ENCODE peak calls at places on chromosomes 1 and 21, in eight cellular contexts. N, B, J, K, S, D, C and P are unnamed samples. For H3K27me3, the result is how much of the 10 kb centered on the place peaks cover.

GRCh38 chr1:230066036-230066435 is 1.0 kb upstream of the GALNT2 start:
- DNase-seq in N (no peak), B (no peak), J (no peak), K (no peak), S (no peak), D (no peak), C (no peak), P (no peak)

GRCh38 chr1:248686815-248687214 is 15.8 kb downstream of the OR14I1 start:
- DNase-seq in N (no peak), B (no peak), J (no peak), K (no peak), S (no peak), D (no peak), C (no peak), P (peak)

GRCh38 chr1:25520446-25521061 is 22.9 kb upstream of the LDLRAP1 start:
- DNase-seq in N (peak), B (peak), J (peak), K (peak), S (peak), D (no peak), C (peak), P (peak)

GRCh38 chr1:155062702-155063411 is 683 bp upstream of the EFNA4 start:
- DNase-seq in N (peak), B (peak), J (peak), K (peak), S (peak), D (no peak), C (peak), P (peak)

GRCh38 chr1:7339953-7340352 is 431.1 kb upstream of the VAMP3 start:
- DNase-seq in N (no peak), B (peak), J (no peak), K (no peak), S (no peak), D (no peak), C (peak), P (no peak)

GRCh38 chr1:90944006-90944405 is 77.8 kb downstream of the ZNF644 start:
- DNase-seq in N (no peak), B (no peak), J (no peak), K (no peak), S (no peak), D (no peak), C (no peak), P (no peak)

GRCh38 chr21:45592208-45592619 is 50.0 kb upstream of the SLC19A1 start:
- DNase-seq in N (peak), B (no peak), J (no peak), K (no peak), S (no peak), D (peak), C (no peak), P (peak)

GRCh38 chr1:175155473-175155856 is 37.1 kb downstream of the KIAA0040 start:
- DNase-seq in N (no peak), B (no peak), J (no peak), K (no peak), S (no peak), D (no peak), C (no peak), P (no peak)

GRCh38 chr21:42392731-42393442 is 3.0 kb downstream of the TMPRSS3 start:
- DNase-seq in N (no peak), B (no peak), J (peak), K (no peak), S (no peak), D (peak), C (no peak), P (no peak)

GRCh38 chr1:1550591-1551432 is 10.4 kb upstream of the TMEM240 start:
- DNase-seq in N (no peak), B (peak), J (peak), K (no peak), S (peak), D (no peak), C (no peak), P (no peak)

GRCh38 chr1:116226017-116226416 is 114.8 kb downstream of the MAB21L3 start:
- DNase-seq in N (no peak), B (no peak), J (no peak), K (no peak), S (no peak), D (no peak), C (no peak), P (no peak)

GRCh38 chr1:160631983-160632625 is 14.7 kb downstream of the SLAMF1 start:
- DNase-seq in N (no peak), B (no peak), J (no peak), K (no peak), S (no peak), D (no peak), C (no peak), P (no peak)

GRCh38 chr1:29811247-29811646 is 574.9 kb downstream of the PTPRU start:
- DNase-seq in N (no peak), B (no peak), J (no peak), K (no peak), S (no peak), D (no peak), C (no peak), P (no peak)

GRCh38 chr21:30710499-30710898 is 8.1 kb downstream of the KRTAP21-3 start:
- DNase-seq in N (no peak), B (no peak), J (no peak), K (no peak), S (no peak), D (no peak), C (no peak), P (no peak)

GRCh38 chr21:32331444-32332305 is 33.0 kb downstream of the MRAP start:
- DNase-seq in N (no peak), B (no peak), J (no peak), K (no peak), S (no peak), D (no peak), C (no peak), P (no peak)

GRCh38 chr1:212858461-212859265 is 588 bp downstream of the FLVCR1 start:
- DNase-seq in N (no peak), B (peak), J (peak), K (peak), S (peak), D (peak), C (peak), P (peak)

GRCh38 chr21:33971492-33972013 is 55.9 kb upstream of the ATP5PO start:
- DNase-seq in N (no peak), B (peak), J (peak), K (no peak), S (peak), D (no peak), C (peak), P (no peak)

GRCh38 chr1:2310332-2311183 is 80.8 kb downstream of the MORN1 start:
- DNase-seq in N (no peak), B (no peak), J (no peak), K (peak), S (no peak), D (no peak), C (no peak), P (no peak)

GRCh38 chr1:91346824-91347223 is 57.8 kb downstream of the HFM1 start:
- DNase-seq in N (no peak), B (no peak), J (no peak), K (no peak), S (no peak), D (no peak), C (no peak), P (no peak)

GRCh38 chr21:24280591-24280990 is 1326.7 kb downstream of the MRPL39 start:
- DNase-seq in N (no peak), B (no peak), J (no peak), K (no peak), S (no peak), D (no peak), C (no peak), P (no peak)

GRCh38 chr21:43362306-43362927 is 64.5 kb downstream of the SIK1 start:
- DNase-seq in N (peak), B (peak), J (peak), K (peak), S (peak), D (peak), C (peak), P (peak)

GRCh38 chr1:27912429-27912828 is 22.4 kb upstream of the SMPDL3B start:
- DNase-seq in N (no peak), B (no peak), J (no peak), K (no peak), S (no peak), D (no peak), C (no peak), P (no peak)

GRCh38 chr1:41724248-41724647 is 194.5 kb downstream of the HIVEP3 start:
- DNase-seq in N (no peak), B (peak), J (no peak), K (no peak), S (no peak), D (no peak), C (no peak), P (no peak)

GRCh38 chr1:162548170-162548569 is 13.4 kb upstream of the UAP1 start:
- DNase-seq in N (peak), B (peak), J (no peak), K (no peak), S (no peak), D (no peak), C (peak), P (no peak)

GRCh38 chr21:39124852-39125251 is 58.4 kb downstream of the PSMG1 start:
- DNase-seq in N (no peak), B (no peak), J (no peak), K (no peak), S (no peak), D (no peak), C (no peak), P (no peak)

GRCh38 chr1:4126731-4127594 is 226.9 kb upstream of the C1orf174 start:
- DNase-seq in N (no peak), B (no peak), J (no peak), K (no peak), S (no peak), D (no peak), C (no peak), P (no peak)

GRCh38 chr21:38637161-38637560 is 138.9 kb upstream of the ERG start:
- DNase-seq in N (no peak), B (no peak), J (no peak), K (no peak), S (no peak), D (no peak), C (no peak), P (no peak)

GRCh38 chr1:42613803-42614131 is 44.5 kb upstream of the PPIH start:
- DNase-seq in N (no peak), B (no peak), J (no peak), K (no peak), S (no peak), D (no peak), C (no peak), P (no peak)

GRCh38 chr1:232963366-232963765 is 13.0 kb downstream of the NTPCR start:
- DNase-seq in N (no peak), B (peak), J (no peak), K (no peak), S (no peak), D (no peak), C (no peak), P (no peak)

GRCh38 chr1:226571901-226572300 is 23.3 kb downstream of the STUM start:
- DNase-seq in N (no peak), B (no peak), J (no peak), K (no peak), S (no peak), D (peak), C (no peak), P (no peak)

GRCh38 chr1:155052412-155053400 is 1.6 kb downstream of the ADAM15 start:
- DNase-seq in N (no peak), B (no peak), J (no peak), K (no peak), S (peak), D (no peak), C (peak), P (peak)

GRCh38 chr1:47548188-47548587 is 110.3 kb downstream of the FOXD2 start:
- DNase-seq in N (no peak), B (no peak), J (no peak), K (no peak), S (peak), D (no peak), C (no peak), P (no peak)

GRCh38 chr1:236860096-236860495 is 65.0 kb downstream of the MTR start:
- DNase-seq in N (no peak), B (peak), J (no peak), K (no peak), S (no peak), D (no peak), C (no peak), P (no peak)
- TF ChIP-seq CTCF in N (no peak), B (no peak), J (no peak), K (no peak), S (no peak), D (no peak), C (no peak), P (no peak)

GRCh38 chr1:117674521-117675400 is 68.9 kb downstream of the TENT5C start:
- DNase-seq in N (peak), B (peak), J (no peak), K (no peak), S (no peak), D (no peak), C (peak), P (peak)

GRCh38 chr1:117673405-117673804 is 67.6 kb downstream of the TENT5C start:
- DNase-seq in N (no peak), B (peak), J (peak), K (no peak), S (no peak), D (no peak), C (peak), P (no peak)

GRCh38 chr1:117678246-117678977 is 72.6 kb downstream of the TENT5C start:
- DNase-seq in N (no peak), B (no peak), J (no peak), K (no peak), S (no peak), D (no peak), C (no peak), P (no peak)

GRCh38 chr1:117676615-117677130 is 70.8 kb downstream of the TENT5C start:
- DNase-seq in N (no peak), B (no peak), J (no peak), K (no peak), S (peak), D (no peak), C (peak), P (no peak)

GRCh38 chr1:117675907-117676430 is 70.1 kb downstream of the TENT5C start:
- DNase-seq in N (no peak), B (no peak), J (no peak), K (no peak), S (no peak), D (no peak), C (peak), P (no peak)
- H3K27me3 ChIP-seq in N (under half), B (under half), J (under half), K (under half), S (under half), D (under half), C (under half), P (under half)

GRCh38 chr1:119713538-119714456 is 2.1 kb downstream of the PHGDH start:
- DNase-seq in N (no peak), B (peak), J (no peak), K (no peak), S (peak), D (no peak), C (no peak), P (no peak)

GRCh38 chr1:119713039-119713537 is 1.4 kb downstream of the PHGDH start:
- DNase-seq in N (no peak), B (peak), J (peak), K (peak), S (no peak), D (peak), C (no peak), P (no peak)

GRCh38 chr1:119714583-119714982 is 2.8 kb downstream of the PHGDH start:
- DNase-seq in N (no peak), B (peak), J (no peak), K (no peak), S (peak), D (no peak), C (no peak), P (no peak)

GRCh38 chr1:119718409-119718808 is 6.7 kb downstream of the PHGDH start:
- DNase-seq in N (no peak), B (no peak), J (no peak), K (no peak), S (no peak), D (no peak), C (no peak), P (no peak)

DNA sequence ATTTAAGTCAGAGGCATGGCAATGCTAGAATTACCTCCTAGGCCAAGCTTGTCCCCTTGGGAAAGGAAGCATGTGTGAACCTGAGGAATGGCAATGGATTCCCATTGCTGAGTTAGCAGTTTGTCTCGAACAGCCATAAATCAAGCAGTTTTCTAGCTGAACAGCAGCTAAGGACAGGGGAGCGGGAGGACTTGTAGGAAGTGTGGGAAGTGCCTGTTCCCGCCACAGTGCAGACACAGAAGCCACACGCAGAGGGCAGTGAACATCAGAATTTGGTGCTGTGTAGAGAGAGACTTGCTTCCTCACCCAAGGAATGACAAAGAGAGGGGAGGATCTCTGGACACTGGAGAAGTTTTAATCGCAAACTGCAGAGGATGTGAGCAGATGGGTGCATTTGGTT is 3.8 kb downstream of the PHGDH start:
- DNase-seq in N (no peak), B (peak), J (no peak), K (no peak), S (peak), D (no peak), C (no peak), P (no peak)
- TF ChIP-seq CTCF in N (no peak), B (no peak), J (no peak), K (no peak), S (no peak), D (no peak), C (no peak), P (no peak)

GRCh38 chr1:156384007-156384406 is 15.0 kb downstream of the RHBG start:
- DNase-seq in N (no peak), B (no peak), J (no peak), K (no peak), S (no peak), D (no peak), C (no peak), P (no peak)
- H3K27me3 ChIP-seq in N (under half), B (under half), J (under half), K (under half), S (under half), D (under half), C (under half), P (under half)

DNA sequence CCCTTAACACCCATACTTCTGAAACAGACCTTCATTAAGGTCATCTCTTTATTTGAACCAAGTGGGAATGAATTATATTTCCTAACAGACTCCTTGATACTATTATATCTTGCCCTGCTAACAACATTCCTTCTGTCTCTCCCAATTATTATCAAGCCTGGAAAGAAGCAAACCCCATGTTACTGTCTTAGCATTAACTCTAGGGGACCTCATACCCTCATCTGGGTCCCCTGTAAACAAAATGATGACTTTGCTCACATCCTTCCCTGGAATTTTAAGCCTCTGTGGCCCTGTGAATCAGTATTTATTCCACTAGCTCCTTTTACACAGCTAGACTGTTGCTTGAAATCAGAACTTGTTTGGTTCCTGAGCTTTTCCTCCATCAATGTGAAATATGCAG is 38.3 kb upstream of the BCL10 start:
- DNase-seq in N (no peak), B (no peak), J (no peak), K (no peak), S (no peak), D (no peak), C (no peak), P (no peak)
- TF ChIP-seq CTCF in N (no peak), B (no peak), J (no peak), K (no peak), S (no peak), D (no peak), C (no peak), P (no peak)

GRCh38 chr1:35575401-35575958 is 2.4 kb downstream of the TFAP2E start:
- DNase-seq in N (no peak), B (no peak), J (no peak), K (no peak), S (no peak), D (no peak), C (no peak), P (no peak)
- H3K27me3 ChIP-seq in N (under half), B (half or more), J (under half), K (under half), S (half or more), D (under half), C (under half), P (under half)

GRCh38 chr1:67489643-67490042 is 59.4 kb upstream of the SERBP1 start:
- DNase-seq in N (no peak), B (peak), J (no peak), K (no peak), S (peak), D (no peak), C (no peak), P (no peak)
- TF ChIP-seq CTCF in N (no peak), B (peak), J (peak), K (no peak), S (peak), D (peak), C (no peak), P (no peak)